ENCODE peak calls at places on chromosomes 13 and 19, in seven cellular contexts. U is uterus; C is fibroblast of lung; S is naive thymus-derived CD4-positive, alpha-beta T cell; V is pancreas; O is HCT116; B is mucosa of descending colon. X is an unnamed sample.
A peak's percentile ranks its signal among the peaks of the same experiment; 100 is the strongest.

GRCh38 chr19:5369962-5370367 is 29.4 kb upstream of the PTPRS start:
- DNase-seq in C (peak; percentile 12), U (no peak), B (no peak), S (peak; percentile 8), V (peak; percentile 37), O (no peak), X (no peak)

GRCh38 chr19:50819636-50820035 is 4.0 kb downstream of the KLK1 start:
- DNase-seq in B (no peak), U (no peak), S (no peak), O (no peak), C (no peak), V (peak; percentile 47), X (no peak)

GRCh38 chr13:48492123-48493075 is 40.5 kb downstream of the RCBTB2 start:
- DNase-seq in U (peak; percentile 63), O (no peak), V (peak; percentile 18), S (peak; percentile 59), C (no peak), B (peak; percentile 83), X (peak; percentile 59)

GRCh38 chr19:40279120-40279551 is 6.0 kb downstream of the AKT2 start:
- DNase-seq in B (peak; percentile 65), U (peak; percentile 67), O (no peak), S (no peak), C (peak; percentile 14), V (no peak), X (no peak)

GRCh38 chr19:54561840-54562239 is 11.8 kb upstream of the LILRA2 start:
- DNase-seq in O (no peak), U (no peak), S (no peak), B (no peak), C (no peak), V (no peak), X (no peak)

GRCh38 chr19:33333615-33334014 is 31.3 kb upstream of the CEBPA start:
- DNase-seq in C (no peak), S (no peak), B (no peak), O (no peak), U (no peak), V (no peak), X (no peak)

GRCh38 chr13:44972956-44973581 is 16.2 kb downstream of the NUFIP1 start:
- DNase-seq in S (no peak), B (no peak), U (no peak), V (no peak), C (peak; percentile 41), O (peak; percentile 18), X (no peak)

GRCh38 chr19:47729468-47729798 is 15.9 kb upstream of the NOP53 start:
- DNase-seq in B (peak; percentile 58), O (peak; percentile 79), C (peak; percentile 92), V (peak; percentile 91), U (peak; percentile 87), S (no peak), X (no peak)

GRCh38 chr13:20623000-20623399 is 56.0 kb downstream of the IFT88 start:
- DNase-seq in U (no peak), V (no peak), B (no peak), C (no peak), O (no peak), S (no peak), X (no peak)

GRCh38 chr19:21680026-21680425 is 87.4 kb downstream of the ZNF100 start:
- DNase-seq in S (no peak), U (no peak), C (no peak), B (no peak), O (no peak), V (no peak), X (no peak)

GRCh38 chr13:47478985-47479384 is 522.1 kb downstream of the SUCLA2 start:
- DNase-seq in C (no peak), U (no peak), B (no peak), S (no peak), O (no peak), V (no peak), X (no peak)

GRCh38 chr19:56837892-56838679 is 2.4 kb downstream of the PEG3 start:
- DNase-seq in V (peak; percentile 77), S (no peak), U (peak; percentile 68), C (no peak), B (peak; percentile 61), O (no peak), X (no peak)

GRCh38 chr13:43908156-43909126 is 28.7 kb downstream of the LACC1 start:
- DNase-seq in S (peak; percentile 14), B (no peak), V (no peak), C (peak; percentile 77), O (peak; percentile 37), U (no peak), X (no peak)

GRCh38 chr19:41811036-41811435 is 14.6 kb downstream of the CEACAM3 start:
- DNase-seq in O (no peak), S (no peak), C (no peak), V (no peak), U (no peak), B (peak; percentile 62), X (no peak)

GRCh38 chr13:107271226-107271625 is 703.3 kb upstream of the ARGLU1 start:
- DNase-seq in V (no peak), O (no peak), S (no peak), U (no peak), C (peak; percentile 74), B (no peak), X (no peak)

GRCh38 chr19:54415208-54415900 is at the start of gene TTYH1:
- DNase-seq in S (peak; percentile 25), U (no peak), V (no peak), O (no peak), B (no peak), C (no peak), X (no peak)

GRCh38 chr13:103542648-103543047 is 476.4 kb upstream of the SLC10A2 start:
- DNase-seq in V (no peak), O (no peak), B (no peak), U (no peak), S (no peak), C (no peak), X (no peak)

GRCh38 chr19:38213911-38214625 is 10.0 kb downstream of the DPF1 start:
- DNase-seq in O (no peak), S (no peak), B (no peak), V (no peak), C (peak; percentile 91), U (no peak), X (peak; percentile 36)
- H3K4me3 ChIP-seq in O (no peak overlapping the region), S (no peak overlapping the region), B (no peak overlapping the region), V (no peak overlapping the region), C (no peak overlapping the region), U (no peak overlapping the region), X (no peak overlapping the region)

DNA sequence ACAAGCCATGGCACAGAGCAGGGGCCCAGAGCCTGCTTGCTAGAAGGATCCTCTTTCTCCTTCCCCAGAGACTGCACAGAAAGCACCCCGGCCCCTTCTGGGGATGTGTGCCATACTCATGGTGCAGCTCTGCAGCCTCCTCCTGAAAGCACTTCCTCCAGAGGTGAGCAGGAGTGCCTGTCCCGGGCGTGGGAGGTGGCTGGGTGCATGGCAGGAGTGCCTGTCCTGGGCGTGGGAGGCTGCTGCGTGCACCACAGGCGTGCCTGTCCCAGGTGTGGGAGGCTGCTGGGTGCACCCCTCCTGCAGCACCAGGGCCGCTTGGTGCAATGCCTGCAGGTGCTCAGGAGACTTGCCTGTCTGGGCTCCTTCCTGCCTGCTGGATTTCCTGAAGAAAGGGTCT is 913.3 kb downstream of the UQCRFS1 start:
- DNase-seq in O (no peak), B (no peak), U (no peak), V (no peak), C (no peak), S (no peak), X (no peak)
- H3K9me3 ChIP-seq in O (peaks cover 7% of the 10 kb centered on the region), B (no peaks in the 10 kb centered on the region), U (no peaks in the 10 kb centered on the region), V (no peaks in the 10 kb centered on the region), C (no peaks in the 10 kb centered on the region), S (no peaks in the 10 kb centered on the region), X (no peaks in the 10 kb centered on the region)

GRCh38 chr13:109208522-109208921 is 577.9 kb downstream of the IRS2 start:
- DNase-seq in C (no peak), S (no peak), U (no peak), V (no peak), O (no peak), B (no peak), X (no peak)

GRCh38 chr13:109211616-109212015 is 574.8 kb downstream of the IRS2 start:
- DNase-seq in O (peak; percentile 87), B (no peak), U (no peak), S (no peak), C (peak; percentile 43), V (no peak), X (no peak)

GRCh38 chr13:109207618-109208017 is 578.2 kb downstream of the MYO16 start:
- DNase-seq in V (no peak), O (no peak), B (no peak), C (no peak), S (no peak), U (no peak), X (no peak)

GRCh38 chr13:109206616-109207015 is 577.2 kb downstream of the MYO16 start:
- DNase-seq in V (no peak), O (no peak), U (no peak), B (no peak), C (no peak), S (no peak), X (no peak)

DNA sequence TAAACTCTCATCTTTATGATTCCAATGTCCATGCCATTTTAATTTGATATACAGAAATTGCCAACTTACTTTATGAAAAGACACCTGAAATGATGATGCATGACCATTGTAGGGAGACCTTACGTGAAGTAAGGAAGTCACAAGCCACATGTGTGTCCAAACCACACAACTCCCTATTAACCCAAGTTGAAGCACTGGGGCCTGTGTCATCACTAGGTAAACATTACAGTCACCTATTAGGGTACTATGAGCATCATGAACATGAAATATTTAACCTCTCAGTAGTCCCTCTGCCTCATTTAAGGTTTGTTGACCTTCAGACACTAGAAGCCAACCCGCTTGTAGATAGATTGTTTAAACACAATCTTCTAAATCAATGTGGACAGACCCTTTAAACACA is 576.9 kb downstream of the IRS2 start:
- DNase-seq in V (no peak), C (no peak), B (no peak), O (no peak), S (no peak), U (no peak), X (no peak)
- H3K4me1 ChIP-seq in V (no peaks in the 10 kb centered on the region), C (no peaks in the 10 kb centered on the region), B (no peaks in the 10 kb centered on the region), O (peaks cover 94% of the 10 kb centered on the region), S (no peaks in the 10 kb centered on the region), U (no peaks in the 10 kb centered on the region), X (no peaks in the 10 kb centered on the region)

DNA sequence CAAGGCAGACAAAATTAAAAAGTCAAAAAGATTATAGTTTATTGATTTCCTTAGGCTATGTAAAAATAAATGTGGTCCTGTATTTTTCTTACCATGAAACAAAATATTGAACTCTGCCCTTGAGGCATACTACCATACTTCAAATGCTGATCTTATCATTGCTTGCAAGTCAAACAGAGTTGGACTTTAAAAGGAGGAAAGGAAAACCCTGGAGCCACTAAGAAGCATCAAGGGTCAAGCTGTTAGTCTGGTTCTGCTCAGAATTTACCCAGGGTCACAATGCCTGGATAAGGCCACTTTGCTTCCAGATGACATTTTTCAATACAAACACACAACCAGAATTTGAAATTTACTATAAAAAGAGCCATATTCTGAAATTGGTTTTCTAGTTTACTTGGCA is 2.2 kb upstream of the FREM2 start:
- DNase-seq in O (no peak), V (no peak), B (no peak), U (no peak), C (no peak), S (no peak), X (no peak)
- H3K4me3 ChIP-seq in O (no peak overlapping the region), V (no peak overlapping the region), B (no peak overlapping the region), U (no peak overlapping the region), C (no peak overlapping the region), S (no peak overlapping the region), X (no peak overlapping the region)

GRCh38 chr19:34759218-34759917 is 13.6 kb downstream of the ZNF599 start:
- DNase-seq in U (no peak), S (no peak), C (no peak), V (no peak), O (no peak), B (no peak), X (no peak)

GRCh38 chr19:34757441-34757840 is 15.6 kb downstream of the ZNF599 start:
- DNase-seq in V (no peak), C (no peak), O (no peak), U (no peak), S (no peak), B (no peak), X (no peak)
- H3K9me3 ChIP-seq in V (no peaks in the 10 kb centered on the region), C (peaks cover 5% of the 10 kb centered on the region), O (peaks cover 57% of the 10 kb centered on the region), U (no peaks in the 10 kb centered on the region), S (peaks cover 96% of the 10 kb centered on the region), B (peaks cover 99% of the 10 kb centered on the region), X (peaks cover 42% of the 10 kb centered on the region)

X was measured in effector memory CD4-positive, alpha-beta T cell.